ENCODE peak calls at places on chromosomes 2 and 18, in four cellular contexts. Y is GM23248, L is GM23338, Q is hepatocyte. D is an unnamed sample.

GRCh38 chr2:14285812-14286211 is 346.7 kb upstream of the LRATD1 start:
- DNase-seq in Y (no peak), L (no peak), Q (no peak), D (no peak)

GRCh38 chr2:212193066-212193465 is 345.5 kb downstream of the ERBB4 start:
- DNase-seq in Y (no peak), L (no peak), Q (peak; percentile 4), D (no peak)

GRCh38 chr2:61536086-61536722 is 2.0 kb downstream of the XPO1 start:
- DNase-seq in Y (peak; percentile 48), L (no peak), Q (peak; percentile 16), D (peak; percentile 59)

GRCh38 chr2:44655401-44655864 is 286.1 kb upstream of the SIX3 start:
- DNase-seq in Y (no peak), L (no peak), Q (no peak), D (no peak)

GRCh38 chr2:134189009-134189717 is 64.7 kb upstream of the MGAT5 start:
- DNase-seq in Y (peak; percentile 68), L (no peak), Q (peak; percentile 31), D (no peak)

GRCh38 chr2:85326406-85326945 is 1.3 kb downstream of the TGOLN2 start:
- DNase-seq in Y (peak; percentile 64), L (no peak), Q (no peak), D (peak; percentile 86)

GRCh38 chr2:81327916-81328315 is 1023.4 kb upstream of the LRRTM1 start:
- DNase-seq in Y (no peak), L (no peak), Q (no peak), D (no peak)

GRCh38 chr2:69773201-69773600 is 31.3 kb downstream of the ANXA4 start:
- DNase-seq in Y (peak; percentile 76), L (peak; percentile 28), Q (peak; percentile 47), D (no peak)

GRCh38 chr2:12718662-12719399 is 2.1 kb downstream of the TRIB2 start:
- DNase-seq in Y (peak; percentile 55), L (peak; percentile 75), Q (peak; percentile 17), D (peak; percentile 60)

GRCh38 chr2:189024861-189025618 is 50.9 kb downstream of the COL3A1 start:
- DNase-seq in Y (peak; percentile 55), L (peak; percentile 66), Q (no peak), D (peak; percentile 40)

GRCh38 chr18:77132369-77133050 is at the start of gene MBP:
- DNase-seq in Y (peak; percentile 45), L (peak; percentile 93), Q (peak; percentile 92), D (peak; percentile 90)

GRCh38 chr18:3624818-3625716 is 175.1 kb downstream of the TGIF1 start:
- DNase-seq in Y (peak; percentile 95), L (peak; percentile 33), Q (peak; percentile 76), D (no peak)

GRCh38 chr18:31233550-31234306 is 71.1 kb upstream of the DSC1 start:
- DNase-seq in Y (no peak), L (no peak), Q (no peak), D (peak; percentile 78)

GRCh38 chr2:9830685-9831410 is 12.4 kb upstream of the TAF1B start:
- DNase-seq in Y (no peak), L (no peak), Q (no peak), D (peak; percentile 32)

GRCh38 chr2:165164201-165164600 is 39.6 kb downstream of the SCN3A start:
- DNase-seq in Y (no peak), L (no peak), Q (no peak), D (no peak)

GRCh38 chr2:18119883-18120282 is 241.4 kb downstream of the KCNS3 start:
- DNase-seq in Y (peak; percentile 92), L (no peak), Q (no peak), D (no peak)

GRCh38 chr2:239549711-239550265 is 149.0 kb upstream of the HDAC4 start:
- DNase-seq in Y (no peak), L (no peak), Q (no peak), D (no peak)

GRCh38 chr2:220966636-220967035 is 605.5 kb downstream of the EPHA4 start:
- DNase-seq in Y (peak; percentile 81), L (no peak), Q (no peak), D (no peak)

GRCh38 chr2:168530980-168531379 is 74.9 kb downstream of the CERS6 start:
- DNase-seq in Y (peak; percentile 65), L (no peak), Q (no peak), D (no peak)

DNA sequence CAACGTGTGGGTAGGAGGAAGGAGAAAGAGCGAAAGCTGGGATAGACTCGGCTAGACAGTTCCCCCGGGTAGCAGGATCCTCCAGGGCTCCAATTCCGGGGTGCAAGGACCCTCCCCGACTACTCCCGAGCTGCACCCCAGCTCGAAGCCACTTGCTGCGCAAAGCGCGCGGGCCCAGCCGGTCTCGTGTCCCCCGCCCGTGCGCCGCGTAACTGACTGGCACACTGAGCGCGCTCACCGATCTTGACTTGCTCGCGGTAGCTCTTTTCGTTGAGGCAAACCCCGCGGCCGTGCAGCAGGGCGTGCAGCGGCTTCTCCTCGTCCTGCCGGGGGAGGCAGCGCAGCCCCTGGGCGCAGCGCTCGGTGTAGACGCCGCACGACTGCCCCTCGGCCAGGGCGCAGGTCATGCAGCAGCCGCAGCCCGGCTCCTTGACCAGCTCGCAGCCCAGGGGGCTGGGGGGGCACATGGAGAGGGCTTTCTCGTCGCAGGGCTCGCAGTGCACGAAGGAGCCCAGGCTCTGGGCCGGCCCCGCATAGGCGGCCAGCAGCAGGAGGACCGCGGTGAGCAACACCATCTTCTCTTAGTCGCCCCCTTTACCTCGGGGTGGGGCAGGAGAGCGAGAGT is 1.0 kb downstream of the IGFBP5 start:
- DNase-seq in Y (peak; percentile 82), L (peak; percentile 84), Q (peak; percentile 77), D (no peak)
- H3K4me3 ChIP-seq in Y (peak overlapping the region; percentile 81), L (peak overlapping the region; percentile 77), Q (peak overlapping the region; percentile 61), D (no peak overlapping the region)

DNA sequence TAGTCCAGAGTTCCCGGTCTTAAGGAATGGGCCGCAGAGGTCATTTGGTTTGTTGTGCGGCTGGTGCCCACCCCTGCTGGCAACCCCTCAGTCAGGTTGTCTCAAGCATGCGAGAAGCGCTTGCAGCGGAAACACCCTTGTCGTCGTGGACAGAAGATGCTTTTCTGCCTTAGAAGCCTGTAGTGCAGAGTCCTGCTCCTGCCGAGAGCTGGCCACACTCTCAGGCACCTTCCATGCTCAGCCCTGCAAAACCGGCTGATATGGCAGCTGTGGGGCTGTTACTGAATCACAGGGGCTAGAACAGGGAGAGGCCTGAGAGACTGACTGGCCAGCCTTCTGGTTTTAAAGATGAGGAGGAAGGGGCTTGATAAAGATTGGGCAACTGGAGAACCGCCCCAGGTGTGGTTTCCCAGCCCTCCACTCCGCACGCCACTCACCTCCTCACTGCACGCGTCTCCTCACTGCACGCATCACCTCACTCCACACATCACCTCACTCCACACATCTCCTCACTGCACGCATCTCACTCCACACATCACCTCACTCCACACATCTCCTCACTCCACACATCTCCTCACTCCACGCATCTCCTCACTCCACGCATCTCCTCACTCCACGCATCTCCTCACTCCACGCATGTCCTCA is 103.6 kb downstream of the USP40 start:
- DNase-seq in Y (no peak), L (no peak), Q (no peak), D (no peak)
- H3K36me3 ChIP-seq in Y (no peaks in the 10 kb centered on the region), L (peaks cover 3% of the 10 kb centered on the region), Q (no peaks in the 10 kb centered on the region), D (no peaks in the 10 kb centered on the region)

DNA sequence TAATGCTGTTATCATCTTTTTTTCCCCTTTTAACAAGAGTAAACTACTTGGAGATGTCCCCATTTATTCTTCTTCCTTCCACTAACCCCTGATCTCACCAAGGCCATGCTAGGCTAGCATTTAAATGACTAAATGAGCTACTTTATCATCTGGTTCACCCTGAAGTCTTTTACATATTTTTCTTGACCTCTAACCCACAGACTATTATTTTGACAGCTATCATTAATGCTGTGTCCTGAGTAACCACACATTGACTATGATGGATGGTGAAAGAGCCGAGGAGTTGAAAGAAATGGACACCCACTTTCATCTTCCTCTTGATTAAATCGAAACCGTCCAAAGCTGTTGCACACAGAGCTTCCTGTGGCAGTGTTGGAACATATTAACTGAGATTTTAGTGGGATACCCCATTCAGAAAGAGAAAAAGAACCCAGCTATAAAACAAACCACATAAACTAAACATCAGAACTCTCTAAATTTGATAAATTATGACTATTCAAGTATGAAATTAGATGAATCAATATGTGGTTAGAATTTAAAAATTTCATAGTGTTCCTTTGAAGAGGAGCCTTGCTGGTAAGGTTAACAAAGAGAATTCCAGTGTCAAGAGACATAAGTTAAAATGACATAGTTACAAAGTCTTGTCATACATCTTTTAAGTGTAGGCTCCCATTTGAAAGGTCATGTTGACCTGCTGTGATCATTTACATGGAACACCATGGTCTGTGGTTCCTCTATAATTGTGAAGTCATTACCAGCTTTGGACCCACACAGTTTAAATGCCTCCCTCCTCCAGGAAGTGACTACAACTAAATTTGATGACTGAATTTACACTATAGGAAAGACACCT is 231.8 kb upstream of the ETAA1 start:
- DNase-seq in Y (no peak), L (no peak), Q (no peak), D (no peak)
- H3K9me2 ChIP-seq in Y (no peaks in the 10 kb centered on the region), L (peaks cover 1% of the 10 kb centered on the region), Q (no peaks in the 10 kb centered on the region), D (no peaks in the 10 kb centered on the region)

GRCh38 chr2:121596221-121597080 is 52.8 kb downstream of the CLASP1 start:
- DNase-seq in Y (peak; percentile 66), L (peak; percentile 60), Q (peak; percentile 52), D (peak; percentile 94)
- H3K4me3 ChIP-seq in Y (peak overlapping the region; percentile 52), L (no peak overlapping the region), Q (no peak overlapping the region), D (peak overlapping the region; percentile 63)

DNA sequence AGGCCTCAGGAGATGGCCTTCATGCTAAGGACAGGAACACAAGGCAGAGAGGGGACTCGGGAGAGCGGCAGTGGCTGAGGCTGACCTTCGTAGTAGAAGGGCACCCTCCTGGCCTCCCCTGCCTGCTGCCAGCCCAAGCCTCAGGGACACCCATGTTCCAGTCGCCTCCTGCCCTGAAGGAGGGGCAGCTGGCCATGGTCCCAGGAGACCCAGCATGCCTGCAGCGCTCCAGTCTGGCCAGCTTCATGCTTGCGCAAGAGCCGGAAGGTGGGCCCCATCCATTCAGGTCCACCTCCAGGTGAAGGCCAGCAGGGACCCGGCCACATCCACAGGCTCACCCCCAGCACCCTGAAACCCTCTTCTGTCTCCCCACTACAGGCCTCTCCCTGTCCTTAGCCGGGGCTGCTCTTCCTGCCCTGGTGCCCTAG is 35.0 kb downstream of the BIN1 start:
- DNase-seq in Y (no peak), L (no peak), Q (no peak), D (no peak)
- H3K36me3 ChIP-seq in Y (no peaks in the 10 kb centered on the region), L (no peaks in the 10 kb centered on the region), Q (no peaks in the 10 kb centered on the region), D (no peaks in the 10 kb centered on the region)

DNA sequence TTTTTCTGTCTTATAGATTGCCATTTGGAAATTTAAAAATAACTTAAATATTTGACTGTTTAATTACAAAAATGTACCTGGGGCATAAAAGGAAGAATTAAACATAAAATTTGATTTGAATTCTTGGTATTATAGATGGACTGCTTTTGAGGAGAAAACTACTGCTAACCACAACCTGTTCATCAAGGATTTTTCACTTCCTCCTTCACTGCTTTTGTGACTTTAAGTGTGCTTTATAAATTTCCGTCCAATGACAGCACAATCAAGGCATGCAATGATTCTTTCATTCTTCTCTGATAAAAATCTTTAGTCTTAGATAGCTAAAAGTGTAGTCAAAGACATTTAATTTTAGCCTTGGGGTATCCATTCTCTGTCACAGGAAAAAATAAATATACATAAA is 588.1 kb downstream of the NRXN1 start:
- DNase-seq in Y (no peak), L (no peak), Q (no peak), D (no peak)
- H3K9me2 ChIP-seq in Y (no peaks in the 10 kb centered on the region), L (no peaks in the 10 kb centered on the region), Q (no peaks in the 10 kb centered on the region), D (no peaks in the 10 kb centered on the region)

D was measured in Karpas-422.